ENCODE peak calls at places on chromosome 9, in five cellular contexts. R is CD8-positive, alpha-beta memory T cell; A is IMR-90; J is GM23248; W is PC-3. Z is an unnamed sample.

GRCh38 chr9:121651295-121652036 is at the start of gene DAB2IP:
- DNase-seq in J (peak), W (peak), A (peak), R (no peak), Z (peak)

GRCh38 chr9:79684711-79685575 is 113.2 kb downstream of the TLE4 start:
- DNase-seq in R (no peak), W (no peak), J (peak), A (peak), Z (no peak)

GRCh38 chr9:134708672-134709038 is 67.1 kb downstream of the COL5A1 start:
- DNase-seq in W (no peak), J (no peak), A (no peak), R (no peak), Z (no peak)

GRCh38 chr9:112380771-112381181 is 868 bp downstream of the HSDL2 start:
- DNase-seq in R (no peak), W (peak), J (peak), A (peak), Z (no peak)

GRCh38 chr9:126699401-126699851 is 85.7 kb downstream of the LMX1B start:
- DNase-seq in A (no peak), R (no peak), W (no peak), J (no peak), Z (no peak)

GRCh38 chr9:96478829-96479371 is 28.9 kb downstream of the HABP4 start:
- DNase-seq in J (peak), W (no peak), R (no peak), A (peak), Z (no peak)

GRCh38 chr9:16970321-16970720 is 99.9 kb upstream of the BNC2 start:
- DNase-seq in A (no peak), R (no peak), J (peak), W (no peak), Z (no peak)

GRCh38 chr9:126672634-126673284 is 59.0 kb downstream of the LMX1B start:
- DNase-seq in R (no peak), A (no peak), W (no peak), J (no peak), Z (no peak)

GRCh38 chr9:129930743-129931142 is 95.5 kb downstream of the USP20 start:
- DNase-seq in J (no peak), A (no peak), W (no peak), R (no peak), Z (no peak)

GRCh38 chr9:114908104-114908621 is 22.2 kb downstream of the TNFSF8 start:
- DNase-seq in W (peak), J (peak), R (no peak), A (peak), Z (peak)
- H3K4me3 ChIP-seq in W (peak), J (no peak), R (peak), A (no peak), Z (no peak)

DNA sequence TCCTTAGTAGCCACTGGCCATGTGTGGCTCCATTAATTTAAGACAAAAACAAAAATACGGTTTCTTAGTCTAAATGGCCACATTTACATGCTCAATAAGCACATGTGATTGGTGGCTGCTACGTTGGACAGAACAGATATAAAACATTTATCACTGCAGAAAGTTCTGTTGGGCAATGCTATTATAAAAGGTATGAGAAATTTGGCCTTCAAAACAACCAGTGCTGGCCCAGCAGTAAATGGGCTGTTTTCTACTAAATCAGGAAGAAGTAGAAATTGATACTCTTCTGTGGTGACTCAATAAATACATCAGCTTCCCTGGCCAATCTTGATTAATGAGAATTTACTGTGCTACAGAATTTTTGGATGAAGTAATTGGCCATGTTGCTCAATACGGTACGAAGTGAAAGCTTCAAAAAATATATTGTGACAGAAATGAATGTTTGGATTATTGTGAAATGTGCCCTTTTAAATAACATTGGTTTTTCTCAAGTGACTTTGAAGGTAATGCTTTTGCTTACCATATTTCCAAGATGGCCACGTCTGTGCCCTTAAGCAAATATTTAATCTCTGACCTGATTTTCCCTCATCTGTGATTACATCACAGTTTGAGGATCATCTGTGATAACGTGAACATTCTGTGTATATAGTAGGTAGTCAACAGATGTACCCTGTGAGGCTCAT is 4.2 kb downstream of the DNAJA1 start:
- DNase-seq in A (peak), W (no peak), J (peak), R (no peak), Z (no peak)
- H3K4me3 ChIP-seq in A (no peak), W (peak), J (peak), R (no peak), Z (peak)

GRCh38 chr9:14313951-14314423 is at the start of gene NFIB:
- DNase-seq in W (peak), R (no peak), J (peak), A (peak), Z (peak)

GRCh38 chr9:14310247-14310646 is 3.7 kb downstream of the NFIB start:
- DNase-seq in J (no peak), W (no peak), A (no peak), R (no peak), Z (no peak)

GRCh38 chr9:14313378-14313940 is 482 bp downstream of the NFIB start:
- DNase-seq in A (peak), W (peak), J (peak), R (no peak), Z (peak)

GRCh38 chr9:14312721-14313377 is 1.1 kb downstream of the NFIB start:
- DNase-seq in A (no peak), W (peak), R (no peak), J (peak), Z (no peak)

GRCh38 chr9:14311940-14312572 is 1.9 kb downstream of the NFIB start:
- DNase-seq in A (no peak), W (peak), R (no peak), J (no peak), Z (no peak)
- H3K4me3 ChIP-seq in A (no peak), W (peak), R (no peak), J (peak), Z (no peak)

GRCh38 chr9:12775963-12776774 is 1.3 kb downstream of the LURAP1L start:
- DNase-seq in A (peak), W (peak), R (no peak), J (peak), Z (peak)

GRCh38 chr9:12776775-12777055 is 1.9 kb downstream of the LURAP1L start:
- DNase-seq in J (peak), R (no peak), A (peak), W (no peak), Z (no peak)

GRCh38 chr9:12778389-12778788 is 3.6 kb downstream of the LURAP1L start:
- DNase-seq in W (no peak), A (no peak), R (no peak), J (no peak), Z (no peak)

GRCh38 chr9:12775373-12775962 is 648 bp downstream of the LURAP1L start:
- DNase-seq in A (no peak), W (no peak), R (no peak), J (peak), Z (no peak)

GRCh38 chr9:12777149-12778010 is 2.6 kb downstream of the LURAP1L start:
- DNase-seq in J (peak), W (peak), R (no peak), A (no peak), Z (no peak)
- H3K4me3 ChIP-seq in J (peak), W (peak), R (no peak), A (peak), Z (no peak)

GRCh38 chr9:4964540-4964939 is 20.5 kb upstream of the JAK2 start:
- DNase-seq in W (no peak), R (no peak), A (no peak), J (peak), Z (no peak)
- H3K4me3 ChIP-seq in W (no peak), R (no peak), A (no peak), J (no peak), Z (no peak)

DNA sequence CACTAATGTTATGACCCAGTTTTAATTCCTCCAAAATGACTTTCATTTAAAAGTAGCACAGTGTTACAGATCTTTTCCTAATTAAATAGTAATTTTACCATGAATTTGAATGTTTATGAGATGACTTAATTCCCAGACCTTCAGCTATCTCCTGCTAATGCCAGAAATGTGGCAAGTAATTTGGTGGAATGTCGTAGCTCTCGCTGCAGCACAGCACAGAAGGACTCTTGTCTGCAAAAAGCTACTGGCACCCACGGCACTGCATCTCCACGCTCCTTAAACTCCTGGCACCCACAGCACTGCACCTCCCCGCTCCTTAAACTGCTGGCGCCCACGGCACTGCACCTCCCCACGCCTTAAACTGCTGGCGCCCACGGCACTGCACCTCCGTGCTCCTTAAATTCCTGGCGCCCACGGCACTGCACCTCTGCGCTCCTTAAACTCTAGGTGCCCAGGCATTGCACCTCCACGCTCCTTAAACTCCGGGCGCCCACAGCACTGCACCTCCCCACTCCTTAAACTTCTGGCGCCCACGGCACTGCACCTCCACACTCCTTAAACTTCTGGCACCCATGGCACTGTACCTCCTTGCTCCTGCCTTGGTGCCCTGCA is 163.0 kb downstream of the CDK5RAP2 start:
- DNase-seq in A (no peak), W (no peak), R (no peak), J (peak), Z (no peak)
- H3K4me3 ChIP-seq in A (no peak), W (no peak), R (no peak), J (no peak), Z (no peak)

GRCh38 chr9:132536124-132536523 is 46.3 kb upstream of the BARHL1 start:
- DNase-seq in J (no peak), A (no peak), W (no peak), R (no peak), Z (no peak)
- H3K4me3 ChIP-seq in J (no peak), A (no peak), W (no peak), R (no peak), Z (no peak)